ENCODE peak calls at places on chromosomes 7 and 10, in four cellular contexts. L, R, T and F are unnamed samples.

GRCh38 chr7:149881328-149882263 is 7.8 kb downstream of the ATP6V0E2 start:
- DNase-seq in T (no peak), R (no peak), L (no peak), F (no peak)

GRCh38 chr10:49387029-49387428 is 8.9 kb downstream of the DRGX start:
- DNase-seq in L (no peak), R (no peak), T (no peak), F (no peak)

GRCh38 chr7:55185321-55185802 is 166.5 kb downstream of the EGFR start:
- DNase-seq in L (no peak), T (no peak), R (no peak), F (no peak)

GRCh38 chr10:102926842-102927241 is 8.7 kb downstream of the CNNM2 start:
- DNase-seq in R (no peak), L (no peak), T (no peak), F (no peak)

GRCh38 chr10:36173364-36173763 is 531.3 kb upstream of the FZD8 start:
- DNase-seq in L (no peak), R (no peak), T (no peak), F (no peak)

GRCh38 chr7:113209449-113210203 is 91.3 kb upstream of the SMIM30 start:
- DNase-seq in T (no peak), R (no peak), L (no peak), F (no peak)

GRCh38 chr7:28183627-28184026 is 3.0 kb upstream of the JAZF1 start:
- DNase-seq in L (no peak), R (no peak), T (no peak), F (no peak)

GRCh38 chr10:129932182-129932581 is 31.9 kb downstream of the EBF3 start:
- DNase-seq in R (no peak), T (no peak), L (no peak), F (no peak)

GRCh38 chr10:59757966-59758365 is 4.7 kb upstream of the MRLN start:
- DNase-seq in L (no peak), R (no peak), T (no peak), F (no peak)

GRCh38 chr10:8174762-8175161 is 120.3 kb downstream of the GATA3 start:
- DNase-seq in L (peak; percentile 33), T (no peak), R (no peak), F (no peak)

GRCh38 chr7:135757719-135758411 is 9.3 kb upstream of the FAM180A start:
- DNase-seq in T (peak; percentile 35), L (no peak), R (no peak), F (no peak)

GRCh38 chr7:3805151-3805550 is 504.1 kb downstream of the SDK1 start:
- DNase-seq in T (no peak), L (no peak), R (no peak), F (no peak)

GRCh38 chr7:148611692-148612091 is 21.1 kb downstream of the C7orf33 start:
- DNase-seq in R (no peak), T (no peak), L (no peak), F (no peak)

GRCh38 chr10:70751991-70752390 is 33.2 kb downstream of the TBATA start:
- DNase-seq in R (no peak), T (no peak), L (no peak), F (no peak)

GRCh38 chr10:95285556-95285955 is 5.2 kb downstream of the PDLIM1 start:
- DNase-seq in T (no peak), R (no peak), L (no peak), F (no peak)

GRCh38 chr10:95286707-95287106 is 4.1 kb downstream of the PDLIM1 start:
- DNase-seq in R (no peak), L (no peak), T (peak; percentile 70), F (no peak)

GRCh38 chr10:95289003-95289920 is 1.5 kb downstream of the PDLIM1 start:
- DNase-seq in R (no peak), T (peak; percentile 59), L (no peak), F (no peak)

GRCh38 chr10:95288273-95288672 is 2.5 kb downstream of the PDLIM1 start:
- DNase-seq in L (no peak), T (no peak), R (no peak), F (no peak)

DNA sequence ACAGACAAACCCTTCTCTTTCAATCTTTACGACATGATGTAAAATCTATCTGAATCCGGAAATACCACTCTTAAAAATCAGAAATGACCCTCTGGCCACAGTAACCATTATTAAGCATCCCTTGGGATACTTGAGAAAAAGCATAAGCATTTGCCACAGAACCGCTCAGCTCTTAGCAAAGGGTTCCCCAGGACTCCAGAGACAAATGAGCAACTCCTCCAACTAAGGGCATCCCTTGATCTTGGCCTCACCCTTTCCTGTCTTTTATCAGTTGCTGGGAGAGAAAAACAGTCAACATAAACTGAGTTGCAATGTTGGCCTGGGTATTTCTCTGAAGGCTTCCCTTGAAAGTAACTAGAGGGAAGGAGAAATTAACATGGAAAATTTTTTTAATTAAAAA is 3.5 kb downstream of the PDLIM1 start:
- DNase-seq in L (no peak), R (no peak), T (no peak), F (no peak)
- H3K4me1 ChIP-seq in L (peaks cover 6% of the 10 kb centered on the region), R (no peaks in the 10 kb centered on the region), T (peaks cover 59% of the 10 kb centered on the region), F (peaks cover 38% of the 10 kb centered on the region)

GRCh38 chr7:46681865-46682503 is 760.9 kb upstream of the IGFBP3 start:
- DNase-seq in T (peak; percentile 19), R (no peak), L (no peak), F (peak; percentile 49)

GRCh38 chr7:46685051-46685450 is 764.0 kb upstream of the IGFBP3 start:
- DNase-seq in L (no peak), R (no peak), T (no peak), F (no peak)

GRCh38 chr7:46680147-46680546 is 759.1 kb upstream of the IGFBP3 start:
- DNase-seq in L (no peak), R (no peak), T (no peak), F (no peak)

GRCh38 chr7:46679671-46680070 is 758.6 kb upstream of the IGFBP3 start:
- DNase-seq in L (no peak), R (no peak), T (no peak), F (no peak)

GRCh38 chr7:46682841-46683624 is 762.0 kb upstream of the IGFBP3 start:
- DNase-seq in T (no peak), L (no peak), R (no peak), F (no peak)
- H3K4me1 ChIP-seq in T (no peaks in the 10 kb centered on the region), L (no peaks in the 10 kb centered on the region), R (no peaks in the 10 kb centered on the region), F (no peaks in the 10 kb centered on the region)

GRCh38 chr7:105677395-105677701 is 96.1 kb upstream of the EFCAB10 start:
- DNase-seq in T (no peak), L (no peak), R (no peak), F (no peak)
- H3K4me1 ChIP-seq in T (peaks cover 67% of the 10 kb centered on the region), L (no peaks in the 10 kb centered on the region), R (peaks cover 52% of the 10 kb centered on the region), F (peaks cover 46% of the 10 kb centered on the region)

GRCh38 chr10:111107023-111107422 is 30.2 kb downstream of the ADRA2A start:
- DNase-seq in L (no peak), R (no peak), T (no peak), F (no peak)

GRCh38 chr10:111109506-111110242 is 32.8 kb downstream of the ADRA2A start:
- DNase-seq in T (no peak), L (no peak), R (no peak), F (no peak)

GRCh38 chr10:111106081-111106480 is 29.3 kb downstream of the ADRA2A start:
- DNase-seq in R (no peak), T (no peak), L (no peak), F (no peak)

GRCh38 chr10:111107846-111108245 is 31.0 kb downstream of the ADRA2A start:
- DNase-seq in L (no peak), R (no peak), T (no peak), F (no peak)

GRCh38 chr10:111108441-111108840 is 31.6 kb downstream of the ADRA2A start:
- DNase-seq in R (no peak), L (no peak), T (no peak), F (no peak)
- H3K4me1 ChIP-seq in R (no peaks in the 10 kb centered on the region), L (no peaks in the 10 kb centered on the region), T (no peaks in the 10 kb centered on the region), F (no peaks in the 10 kb centered on the region)

GRCh38 chr10:78343266-78343665 is 309.6 kb downstream of the RPS24 start:
- DNase-seq in R (no peak), L (no peak), T (no peak), F (no peak)

GRCh38 chr10:78350286-78350685 is 316.6 kb downstream of the RPS24 start:
- DNase-seq in T (no peak), R (no peak), L (no peak), F (no peak)

GRCh38 chr10:78348416-78349164 is 314.9 kb downstream of the RPS24 start:
- DNase-seq in R (no peak), T (no peak), L (no peak), F (no peak)

GRCh38 chr10:78349165-78349516 is 315.5 kb downstream of the RPS24 start:
- DNase-seq in T (no peak), R (no peak), L (no peak), F (no peak)

DNA sequence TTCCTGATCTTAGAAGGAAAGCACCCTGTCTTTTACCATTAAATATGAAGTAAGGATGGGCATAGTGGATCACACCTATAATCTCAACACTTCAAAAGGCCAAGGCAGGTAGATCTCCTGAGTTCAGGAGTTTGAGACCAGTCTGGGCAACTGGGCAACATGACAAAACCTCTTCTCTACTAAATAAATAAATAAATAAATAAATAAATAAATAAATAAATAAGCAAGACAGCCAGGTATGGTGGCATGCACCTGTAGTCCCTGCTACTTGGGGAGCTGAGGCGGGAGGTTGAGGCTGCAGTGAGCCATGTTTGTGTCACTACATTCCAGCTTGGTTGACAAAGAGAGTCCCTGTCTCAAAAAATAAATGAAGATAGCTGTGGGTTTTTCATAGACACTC is 313.1 kb downstream of the RPS24 start:
- DNase-seq in T (no peak), L (no peak), R (no peak), F (no peak)
- H3K4me1 ChIP-seq in T (peaks cover 8% of the 10 kb centered on the region), L (no peaks in the 10 kb centered on the region), R (no peaks in the 10 kb centered on the region), F (no peaks in the 10 kb centered on the region)

GRCh38 chr10:28577506-28577905 is 44.6 kb downstream of the WAC start:
- DNase-seq in R (no peak), L (no peak), T (no peak), F (no peak)
- H3K4me1 ChIP-seq in R (peaks cover 19% of the 10 kb centered on the region), L (no peaks in the 10 kb centered on the region), T (peaks cover 85% of the 10 kb centered on the region), F (peaks cover 89% of the 10 kb centered on the region)